ENCODE peak calls at places on chromosomes 5 and 9, in ten cellular contexts. P is tibial artery, J is cardiac fibroblast, L is cardiac muscle cell, E is mucosa of descending colon, G is choroid plexus epithelial cell, N is PC-3, R is tibial nerve, B is sigmoid colon, M is fibroblast of lung. W is an unnamed sample.

GRCh38 chr9:38228331-38229122 is 159.5 kb upstream of the SHB start:
- DNase-seq in P (no peak), J (no peak), L (no peak), E (no peak), G (no peak), N (no peak), R (no peak), B (no peak), M (peak), W (peak)

GRCh38 chr9:5553211-5553610 is 42.9 kb downstream of the PDCD1LG2 start:
- DNase-seq in P (no peak), J (peak), L (peak), E (no peak), G (peak), N (no peak), R (no peak), B (no peak), M (peak), W (no peak)

GRCh38 chr5:68303038-68303738 is 87.6 kb downstream of the PIK3R1 start:
- DNase-seq in P (no peak), J (no peak), L (no peak), E (no peak), G (peak), N (no peak), R (no peak), B (no peak), M (peak), W (peak)

GRCh38 chr9:114911167-114911821 is 19.1 kb downstream of the TNFSF8 start:
- DNase-seq in P (no peak), J (peak), L (peak), E (peak), G (peak), N (peak), R (no peak), B (no peak), M (peak), W (peak)

GRCh38 chr9:130101963-130102362 is 48.3 kb downstream of the GPR107 start:
- DNase-seq in P (no peak), J (no peak), L (no peak), E (no peak), G (no peak), N (no peak), R (no peak), B (peak), M (no peak), W (no peak)

GRCh38 chr5:150645070-150645700 is 4.7 kb downstream of the SYNPO start:
- DNase-seq in P (peak), J (peak), L (peak), E (peak), G (peak), N (peak), R (peak), B (peak), M (peak), W (peak)

GRCh38 chr9:32644698-32645097 is 9.2 kb upstream of the TAF1L start:
- DNase-seq in P (no peak), J (peak), L (peak), E (no peak), G (peak), N (peak), R (no peak), B (no peak), M (peak), W (no peak)

GRCh38 chr5:174313615-174314014 is 268.1 kb downstream of the NSG2 start:
- DNase-seq in P (no peak), J (no peak), L (no peak), E (no peak), G (no peak), N (no peak), R (no peak), B (no peak), M (no peak), W (no peak)

GRCh38 chr9:88593537-88594185 is 58.7 kb downstream of the NXNL2 start:
- DNase-seq in P (peak), J (peak), L (peak), E (peak), G (peak), N (peak), R (peak), B (no peak), M (peak), W (peak)

GRCh38 chr5:139709587-139710369 is 61.6 kb downstream of the CXXC5 start:
- DNase-seq in P (no peak), J (no peak), L (no peak), E (peak), G (peak), N (no peak), R (no peak), B (no peak), M (no peak), W (no peak)

GRCh38 chr5:179319741-179320281 is 25.4 kb downstream of the ADAMTS2 start:
- DNase-seq in P (peak), J (peak), L (peak), E (no peak), G (peak), N (no peak), R (no peak), B (peak), M (peak), W (no peak)

GRCh38 chr5:79436224-79436623 is 77.7 kb downstream of the HOMER1 start:
- DNase-seq in P (no peak), J (peak), L (peak), E (no peak), G (peak), N (no peak), R (no peak), B (no peak), M (peak), W (no peak)

GRCh38 chr9:522658-523057 is 308.0 kb downstream of the DOCK8 start:
- DNase-seq in P (no peak), J (peak), L (peak), E (no peak), G (peak), N (no peak), R (no peak), B (no peak), M (peak), W (no peak)

GRCh38 chr9:88777498-88778312 is 213.6 kb upstream of the S1PR3 start:
- DNase-seq in P (no peak), J (peak), L (peak), E (no peak), G (peak), N (peak), R (no peak), B (no peak), M (peak), W (no peak)

GRCh38 chr5:14035859-14036440 is 91.5 kb upstream of the DNAH5 start:
- DNase-seq in P (no peak), J (peak), L (peak), E (no peak), G (peak), N (peak), R (no peak), B (no peak), M (peak), W (no peak)

GRCh38 chr9:79522793-79523192 is 49.0 kb upstream of the TLE4 start:
- DNase-seq in P (no peak), J (no peak), L (no peak), E (no peak), G (no peak), N (no peak), R (no peak), B (no peak), M (no peak), W (no peak)

GRCh38 chr5:37448941-37449340 is 69.8 kb downstream of the WDR70 start:
- DNase-seq in P (no peak), J (no peak), L (peak), E (no peak), G (peak), N (peak), R (no peak), B (no peak), M (peak), W (no peak)

GRCh38 chr9:111957856-111958631 is 61.4 kb downstream of the UGCG start:
- DNase-seq in P (peak), J (peak), L (peak), E (no peak), G (peak), N (peak), R (no peak), B (no peak), M (peak), W (no peak)

GRCh38 chr9:7570107-7570720 is 229.4 kb downstream of the DMAC1 start:
- DNase-seq in P (peak), J (peak), L (peak), E (peak), G (peak), N (peak), R (peak), B (no peak), M (peak), W (peak)

GRCh38 chr9:14372437-14373318 is 58.7 kb upstream of the NFIB start:
- DNase-seq in P (no peak), J (peak), L (peak), E (peak), G (peak), N (peak), R (no peak), B (peak), M (peak), W (peak)

GRCh38 chr9:14346826-14347407 is 33.0 kb upstream of the NFIB start:
- DNase-seq in P (peak), J (no peak), L (peak), E (no peak), G (no peak), N (no peak), R (no peak), B (no peak), M (no peak), W (no peak)

GRCh38 chr5:125326114-125326513 is 579.7 kb upstream of the ZNF608 start:
- DNase-seq in P (no peak), J (peak), L (peak), E (peak), G (peak), N (peak), R (no peak), B (no peak), M (peak), W (peak)

GRCh38 chr9:133202145-133202513 is 6.9 kb downstream of the OBP2B start:
- DNase-seq in P (no peak), J (no peak), L (no peak), E (no peak), G (no peak), N (no peak), R (no peak), B (no peak), M (no peak), W (no peak)

GRCh38 chr5:159316519-159317383 is 13.5 kb downstream of the IL12B start:
- DNase-seq in P (peak), J (peak), L (peak), E (peak), G (peak), N (peak), R (no peak), B (no peak), M (peak), W (peak)

GRCh38 chr5:107604146-107604910 is 66.4 kb downstream of the EFNA5 start:
- DNase-seq in P (no peak), J (no peak), L (no peak), E (no peak), G (no peak), N (no peak), R (no peak), B (no peak), M (no peak), W (no peak)
- H3K4me3 ChIP-seq in P (no peak), J (no peak), L (no peak), E (no peak), G (no peak), N (no peak), R (no peak), B (no peak), M (no peak), W (no peak)

GRCh38 chr9:119986205-119986604 is 593.8 kb downstream of the CDK5RAP2 start:
- DNase-seq in P (no peak), J (no peak), L (no peak), E (no peak), G (no peak), N (no peak), R (no peak), B (no peak), M (no peak), W (no peak)
- TF ChIP-seq CTCF in P (no peak), J (no peak), L (no peak), E (no peak), G (no peak), N (no peak), R (no peak), B (no peak), M (no peak), W (no peak)

GRCh38 chr5:35852084-35852734 is 4.5 kb upstream of the IL7R start:
- DNase-seq in P (no peak), J (no peak), L (peak), E (no peak), G (peak), N (peak), R (no peak), B (no peak), M (peak), W (peak)

GRCh38 chr5:35849850-35850249 is 6.8 kb upstream of the IL7R start:
- DNase-seq in P (no peak), J (no peak), L (no peak), E (no peak), G (no peak), N (no peak), R (no peak), B (no peak), M (no peak), W (no peak)

GRCh38 chr5:35853652-35854051 is 3.0 kb upstream of the IL7R start:
- DNase-seq in P (no peak), J (no peak), L (peak), E (no peak), G (no peak), N (no peak), R (no peak), B (no peak), M (no peak), W (no peak)

GRCh38 chr5:35854248-35854647 is 2.4 kb upstream of the IL7R start:
- DNase-seq in P (no peak), J (no peak), L (no peak), E (peak), G (no peak), N (no peak), R (no peak), B (no peak), M (no peak), W (no peak)

DNA sequence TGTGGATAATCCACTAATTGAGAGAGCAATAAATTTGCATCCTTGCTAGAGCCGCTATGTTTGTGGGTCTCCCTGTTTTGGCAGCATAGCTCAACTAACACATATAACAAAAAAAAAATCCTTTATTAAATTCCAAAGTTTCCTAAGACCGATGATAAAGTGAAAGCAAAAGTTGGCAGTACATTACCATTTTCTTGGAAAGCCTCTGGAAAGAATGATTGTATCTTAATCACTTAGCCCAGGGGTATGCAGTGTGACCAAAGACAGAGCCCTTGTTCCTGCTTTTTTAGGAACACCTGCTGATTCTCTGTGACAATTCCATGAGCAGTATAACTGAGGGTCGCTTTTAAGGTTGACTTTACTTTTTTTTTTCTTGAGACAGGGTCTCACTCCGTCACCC is 5.4 kb upstream of the IL7R start:
- DNase-seq in P (no peak), J (peak), L (peak), E (no peak), G (peak), N (peak), R (no peak), B (no peak), M (peak), W (no peak)
- H3K4me3 ChIP-seq in P (peak), J (no peak), L (no peak), E (no peak), G (peak), N (peak), R (peak), B (peak), M (peak), W (no peak)

DNA sequence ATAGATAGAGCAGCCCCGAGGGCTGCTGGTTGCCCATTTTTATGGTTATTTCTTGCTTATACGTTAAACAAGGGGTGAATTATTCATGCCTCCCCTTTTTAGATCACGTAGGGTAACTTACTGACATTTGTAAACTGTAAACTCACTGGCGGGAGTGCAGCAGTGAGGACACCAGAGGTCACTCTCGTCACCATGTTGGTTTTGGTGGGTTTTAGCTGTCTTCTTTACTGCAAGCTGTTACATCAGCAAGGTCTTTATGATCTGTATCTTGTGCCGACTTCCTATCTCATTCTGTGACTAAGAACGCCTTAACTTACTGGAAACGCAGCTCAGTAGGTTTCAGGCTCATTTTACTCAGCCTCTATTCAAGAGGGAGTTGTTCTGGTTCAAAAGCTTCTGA is 155.0 kb upstream of the PRDM9 start:
- DNase-seq in P (no peak), J (peak), L (peak), E (no peak), G (peak), N (peak), R (no peak), B (no peak), M (no peak), W (no peak)
- TF ChIP-seq CTCF in P (no peak), J (no peak), L (peak), E (no peak), G (peak), N (peak), R (no peak), B (no peak), M (peak), W (peak)

GRCh38 chr5:109692011-109692410 is 2.3 kb downstream of the MAN2A1 start:
- DNase-seq in P (no peak), J (peak), L (peak), E (no peak), G (peak), N (peak), R (no peak), B (no peak), M (peak), W (no peak)
- H3K4me3 ChIP-seq in P (peak), J (no peak), L (no peak), E (no peak), G (peak), N (peak), R (peak), B (no peak), M (peak), W (no peak)

DNA sequence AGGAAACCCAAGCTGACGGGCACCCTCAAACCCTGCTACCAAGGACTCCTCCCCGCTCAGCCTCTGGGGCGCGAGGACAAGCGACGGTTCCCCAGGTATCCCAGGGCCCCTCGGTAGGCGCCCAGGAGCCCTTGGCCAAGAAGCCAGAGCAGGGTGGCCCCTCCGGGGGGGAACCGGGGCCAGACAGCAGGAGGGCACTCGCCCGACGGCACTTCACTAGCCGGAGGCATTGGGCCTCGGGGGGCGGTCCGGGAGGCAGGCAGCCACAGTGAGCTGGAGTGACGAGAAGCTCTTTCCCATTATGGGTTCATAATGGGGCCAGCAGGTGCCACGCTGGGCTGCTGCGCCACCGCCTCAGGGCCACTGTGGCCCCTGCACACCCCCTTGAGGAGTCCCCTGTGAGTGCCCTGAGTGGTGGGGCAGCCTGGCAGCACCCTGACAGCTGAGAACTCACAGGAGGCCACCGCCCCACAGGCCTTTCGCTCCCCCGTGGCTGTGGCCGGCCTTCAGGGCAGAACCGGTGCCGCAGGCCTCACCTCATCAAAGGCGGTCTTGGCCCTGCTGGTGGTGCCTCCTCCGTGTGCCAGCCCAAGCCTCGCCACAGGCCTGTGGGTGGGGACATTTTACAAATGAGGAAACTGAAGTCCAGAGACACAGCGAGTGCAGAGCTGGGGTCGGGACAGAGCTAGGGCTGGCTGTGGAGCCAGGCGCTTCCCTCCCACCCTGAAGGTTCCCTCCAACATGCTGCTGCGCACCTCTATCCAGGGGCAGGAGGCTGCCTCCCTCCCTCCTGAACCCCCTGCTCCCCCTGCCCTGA is 68.7 kb downstream of the PSMB7 start:
- DNase-seq in P (no peak), J (no peak), L (no peak), E (no peak), G (no peak), N (no peak), R (no peak), B (peak), M (no peak), W (peak)
- TF ChIP-seq CTCF in P (no peak), J (no peak), L (no peak), E (no peak), G (no peak), N (no peak), R (no peak), B (no peak), M (no peak), W (no peak)

W was measured in BE2C.